ENCODE peak calls at places on chromosome 18, in ten cellular contexts. One of them, this sample, is unnamed.

GRCh38 chr18:2568129-2568528 is 3.2 kb downstream of the METTL4 start:
- DNase-seq in activated CD4-positive, alpha-beta T cell treated with anti-CD3 and anti-CD28 coated beads, Interleukin-2, amount 10 ng/mL, durations not matched to agents 7 days and 5 days: no peak
- DNase-seq in dorsolateral prefrontal cortex: no peak
- DNase-seq in fibroblast of pulmonary artery: no peak
- DNase-seq in epithelial cell of esophagus: no peak
- DNase-seq in cardiac fibroblast: no peak
- DNase-seq in NCI-H510A treated with DMSO at 0.1 percent for 48 hours: no peak
- DNase-seq in GF-D8: no peak
- DNase-seq in stimulated activated CD4-positive, alpha-beta T cell treated with anti-CD3 and anti-CD28 coated beads, TNF-alpha, amount 100 ng/mL, for 4 hours: no peak
- DNase-seq in EL: no peak
- DNase-seq in this sample: no peak

GRCh38 chr18:13611616-13612110 is 114.7 kb downstream of the FAM210A start:
- DNase-seq in activated CD4-positive, alpha-beta T cell treated with anti-CD3 and anti-CD28 coated beads, Interleukin-2, amount 10 ng/mL, durations not matched to agents 7 days and 5 days: peak; percentile 20
- DNase-seq in cardiac fibroblast: peak; percentile 73
- DNase-seq in epithelial cell of esophagus: peak; percentile 6
- DNase-seq in NCI-H510A treated with DMSO at 0.1 percent for 48 hours: no peak
- DNase-seq in GF-D8: peak; percentile 45
- DNase-seq in fibroblast of pulmonary artery: peak; percentile 63
- DNase-seq in dorsolateral prefrontal cortex: peak; percentile 77
- DNase-seq in EL: peak; percentile 30
- DNase-seq in stimulated activated CD4-positive, alpha-beta T cell treated with anti-CD3 and anti-CD28 coated beads, TNF-alpha, amount 100 ng/mL, for 4 hours: no peak
- DNase-seq in this sample: no peak

GRCh38 chr18:48388478-48388877 is 20.7 kb downstream of the ZBTB7C start:
- DNase-seq in stimulated activated CD4-positive, alpha-beta T cell treated with anti-CD3 and anti-CD28 coated beads, TNF-alpha, amount 100 ng/mL, for 4 hours: no peak
- DNase-seq in activated CD4-positive, alpha-beta T cell treated with anti-CD3 and anti-CD28 coated beads, Interleukin-2, amount 10 ng/mL, durations not matched to agents 7 days and 5 days: no peak
- DNase-seq in dorsolateral prefrontal cortex: no peak
- DNase-seq in GF-D8: no peak
- DNase-seq in NCI-H510A treated with DMSO at 0.1 percent for 48 hours: no peak
- DNase-seq in cardiac fibroblast: no peak
- DNase-seq in epithelial cell of esophagus: no peak
- DNase-seq in EL: no peak
- DNase-seq in fibroblast of pulmonary artery: no peak
- DNase-seq in this sample: no peak

GRCh38 chr18:23568739-23569138 is 17.6 kb downstream of the NPC1 start:
- DNase-seq in stimulated activated CD4-positive, alpha-beta T cell treated with anti-CD3 and anti-CD28 coated beads, TNF-alpha, amount 100 ng/mL, for 4 hours: no peak
- DNase-seq in NCI-H510A treated with DMSO at 0.1 percent for 48 hours: no peak
- DNase-seq in cardiac fibroblast: no peak
- DNase-seq in activated CD4-positive, alpha-beta T cell treated with anti-CD3 and anti-CD28 coated beads, Interleukin-2, amount 10 ng/mL, durations not matched to agents 7 days and 5 days: no peak
- DNase-seq in fibroblast of pulmonary artery: no peak
- DNase-seq in EL: no peak
- DNase-seq in epithelial cell of esophagus: peak; percentile 19
- DNase-seq in GF-D8: no peak
- DNase-seq in dorsolateral prefrontal cortex: no peak
- DNase-seq in this sample: no peak

GRCh38 chr18:37985126-37985525 is 419.5 kb upstream of the CELF4 start:
- DNase-seq in cardiac fibroblast: no peak
- DNase-seq in GF-D8: no peak
- DNase-seq in fibroblast of pulmonary artery: no peak
- DNase-seq in epithelial cell of esophagus: no peak
- DNase-seq in activated CD4-positive, alpha-beta T cell treated with anti-CD3 and anti-CD28 coated beads, Interleukin-2, amount 10 ng/mL, durations not matched to agents 7 days and 5 days: no peak
- DNase-seq in EL: no peak
- DNase-seq in dorsolateral prefrontal cortex: no peak
- DNase-seq in NCI-H510A treated with DMSO at 0.1 percent for 48 hours: no peak
- DNase-seq in stimulated activated CD4-positive, alpha-beta T cell treated with anti-CD3 and anti-CD28 coated beads, TNF-alpha, amount 100 ng/mL, for 4 hours: no peak
- DNase-seq in this sample: no peak

GRCh38 chr18:4450065-4450676 is 4.9 kb downstream of the DLGAP1 start:
- DNase-seq in GF-D8: no peak
- DNase-seq in NCI-H510A treated with DMSO at 0.1 percent for 48 hours: peak; percentile 15
- DNase-seq in epithelial cell of esophagus: no peak
- DNase-seq in activated CD4-positive, alpha-beta T cell treated with anti-CD3 and anti-CD28 coated beads, Interleukin-2, amount 10 ng/mL, durations not matched to agents 7 days and 5 days: no peak
- DNase-seq in stimulated activated CD4-positive, alpha-beta T cell treated with anti-CD3 and anti-CD28 coated beads, TNF-alpha, amount 100 ng/mL, for 4 hours: no peak
- DNase-seq in cardiac fibroblast: no peak
- DNase-seq in fibroblast of pulmonary artery: no peak
- DNase-seq in EL: no peak
- DNase-seq in dorsolateral prefrontal cortex: no peak
- DNase-seq in this sample: no peak

GRCh38 chr18:8816805-8817204 is 111.4 kb downstream of the MTCL1 start:
- DNase-seq in dorsolateral prefrontal cortex: no peak
- DNase-seq in fibroblast of pulmonary artery: peak; percentile 68
- DNase-seq in epithelial cell of esophagus: no peak
- DNase-seq in cardiac fibroblast: peak; percentile 82
- DNase-seq in stimulated activated CD4-positive, alpha-beta T cell treated with anti-CD3 and anti-CD28 coated beads, TNF-alpha, amount 100 ng/mL, for 4 hours: no peak
- DNase-seq in EL: peak; percentile 69
- DNase-seq in GF-D8: no peak
- DNase-seq in activated CD4-positive, alpha-beta T cell treated with anti-CD3 and anti-CD28 coated beads, Interleukin-2, amount 10 ng/mL, durations not matched to agents 7 days and 5 days: no peak
- DNase-seq in NCI-H510A treated with DMSO at 0.1 percent for 48 hours: no peak
- DNase-seq in this sample: no peak

GRCh38 chr18:6022840-6023239 is 127.5 kb upstream of the TMEM200C start:
- DNase-seq in stimulated activated CD4-positive, alpha-beta T cell treated with anti-CD3 and anti-CD28 coated beads, TNF-alpha, amount 100 ng/mL, for 4 hours: no peak
- DNase-seq in cardiac fibroblast: peak; percentile 60
- DNase-seq in epithelial cell of esophagus: no peak
- DNase-seq in GF-D8: no peak
- DNase-seq in dorsolateral prefrontal cortex: no peak
- DNase-seq in activated CD4-positive, alpha-beta T cell treated with anti-CD3 and anti-CD28 coated beads, Interleukin-2, amount 10 ng/mL, durations not matched to agents 7 days and 5 days: no peak
- DNase-seq in NCI-H510A treated with DMSO at 0.1 percent for 48 hours: no peak
- DNase-seq in EL: no peak
- DNase-seq in fibroblast of pulmonary artery: no peak
- DNase-seq in this sample: no peak

GRCh38 chr18:64207818-64208217 is 58.9 kb upstream of the LINC00305 start:
- DNase-seq in EL: no peak
- DNase-seq in fibroblast of pulmonary artery: no peak
- DNase-seq in activated CD4-positive, alpha-beta T cell treated with anti-CD3 and anti-CD28 coated beads, Interleukin-2, amount 10 ng/mL, durations not matched to agents 7 days and 5 days: no peak
- DNase-seq in dorsolateral prefrontal cortex: no peak
- DNase-seq in stimulated activated CD4-positive, alpha-beta T cell treated with anti-CD3 and anti-CD28 coated beads, TNF-alpha, amount 100 ng/mL, for 4 hours: no peak
- DNase-seq in GF-D8: no peak
- DNase-seq in NCI-H510A treated with DMSO at 0.1 percent for 48 hours: no peak
- DNase-seq in epithelial cell of esophagus: no peak
- DNase-seq in cardiac fibroblast: no peak
- DNase-seq in this sample: no peak

GRCh38 chr18:50862401-50862800 is 16.5 kb upstream of the ME2 start:
- DNase-seq in GF-D8: peak; percentile 78
- DNase-seq in stimulated activated CD4-positive, alpha-beta T cell treated with anti-CD3 and anti-CD28 coated beads, TNF-alpha, amount 100 ng/mL, for 4 hours: no peak
- DNase-seq in fibroblast of pulmonary artery: no peak
- DNase-seq in EL: no peak
- DNase-seq in NCI-H510A treated with DMSO at 0.1 percent for 48 hours: no peak
- DNase-seq in dorsolateral prefrontal cortex: no peak
- DNase-seq in cardiac fibroblast: no peak
- DNase-seq in activated CD4-positive, alpha-beta T cell treated with anti-CD3 and anti-CD28 coated beads, Interleukin-2, amount 10 ng/mL, durations not matched to agents 7 days and 5 days: no peak
- DNase-seq in epithelial cell of esophagus: no peak
- DNase-seq in this sample: no peak

GRCh38 chr18:70469916-70470315 is 181.1 kb downstream of the SOCS6 start:
- DNase-seq in activated CD4-positive, alpha-beta T cell treated with anti-CD3 and anti-CD28 coated beads, Interleukin-2, amount 10 ng/mL, durations not matched to agents 7 days and 5 days: no peak
- DNase-seq in fibroblast of pulmonary artery: peak; percentile 63
- DNase-seq in NCI-H510A treated with DMSO at 0.1 percent for 48 hours: no peak
- DNase-seq in stimulated activated CD4-positive, alpha-beta T cell treated with anti-CD3 and anti-CD28 coated beads, TNF-alpha, amount 100 ng/mL, for 4 hours: no peak
- DNase-seq in EL: no peak
- DNase-seq in cardiac fibroblast: peak; percentile 60
- DNase-seq in dorsolateral prefrontal cortex: no peak
- DNase-seq in GF-D8: no peak
- DNase-seq in epithelial cell of esophagus: no peak
- DNase-seq in this sample: no peak

GRCh38 chr18:24033644-24034412 is 19.3 kb downstream of the TTC39C start:
- DNase-seq in NCI-H510A treated with DMSO at 0.1 percent for 48 hours: no peak
- DNase-seq in epithelial cell of esophagus: no peak
- DNase-seq in stimulated activated CD4-positive, alpha-beta T cell treated with anti-CD3 and anti-CD28 coated beads, TNF-alpha, amount 100 ng/mL, for 4 hours: no peak
- DNase-seq in EL: no peak
- DNase-seq in GF-D8: no peak
- DNase-seq in dorsolateral prefrontal cortex: no peak
- DNase-seq in cardiac fibroblast: no peak
- DNase-seq in fibroblast of pulmonary artery: no peak
- DNase-seq in activated CD4-positive, alpha-beta T cell treated with anti-CD3 and anti-CD28 coated beads, Interleukin-2, amount 10 ng/mL, durations not matched to agents 7 days and 5 days: no peak
- DNase-seq in this sample: no peak

GRCh38 chr18:7657050-7657449 is 89.9 kb downstream of the PTPRM start:
- DNase-seq in stimulated activated CD4-positive, alpha-beta T cell treated with anti-CD3 and anti-CD28 coated beads, TNF-alpha, amount 100 ng/mL, for 4 hours: no peak
- DNase-seq in dorsolateral prefrontal cortex: no peak
- DNase-seq in GF-D8: no peak
- DNase-seq in fibroblast of pulmonary artery: no peak
- DNase-seq in activated CD4-positive, alpha-beta T cell treated with anti-CD3 and anti-CD28 coated beads, Interleukin-2, amount 10 ng/mL, durations not matched to agents 7 days and 5 days: no peak
- DNase-seq in NCI-H510A treated with DMSO at 0.1 percent for 48 hours: no peak
- DNase-seq in cardiac fibroblast: no peak
- DNase-seq in epithelial cell of esophagus: no peak
- DNase-seq in EL: no peak
- DNase-seq in this sample: no peak

GRCh38 chr18:54776282-54776977 is 51.8 kb upstream of the RAB27B start:
- DNase-seq in NCI-H510A treated with DMSO at 0.1 percent for 48 hours: no peak
- DNase-seq in cardiac fibroblast: peak; percentile 97
- DNase-seq in activated CD4-positive, alpha-beta T cell treated with anti-CD3 and anti-CD28 coated beads, Interleukin-2, amount 10 ng/mL, durations not matched to agents 7 days and 5 days: no peak
- DNase-seq in EL: peak; percentile 98
- DNase-seq in GF-D8: no peak
- DNase-seq in epithelial cell of esophagus: peak; percentile 99
- DNase-seq in stimulated activated CD4-positive, alpha-beta T cell treated with anti-CD3 and anti-CD28 coated beads, TNF-alpha, amount 100 ng/mL, for 4 hours: no peak
- DNase-seq in dorsolateral prefrontal cortex: no peak
- DNase-seq in fibroblast of pulmonary artery: peak; percentile 99
- DNase-seq in this sample: no peak

GRCh38 chr18:10770264-10770663 is 244.4 kb downstream of the NAPG start:
- DNase-seq in fibroblast of pulmonary artery: no peak
- DNase-seq in stimulated activated CD4-positive, alpha-beta T cell treated with anti-CD3 and anti-CD28 coated beads, TNF-alpha, amount 100 ng/mL, for 4 hours: no peak
- DNase-seq in EL: no peak
- DNase-seq in activated CD4-positive, alpha-beta T cell treated with anti-CD3 and anti-CD28 coated beads, Interleukin-2, amount 10 ng/mL, durations not matched to agents 7 days and 5 days: no peak
- DNase-seq in cardiac fibroblast: no peak
- DNase-seq in dorsolateral prefrontal cortex: no peak
- DNase-seq in epithelial cell of esophagus: no peak
- DNase-seq in NCI-H510A treated with DMSO at 0.1 percent for 48 hours: no peak
- DNase-seq in GF-D8: no peak
- DNase-seq in this sample: no peak

GRCh38 chr18:54386043-54386442 is 28.3 kb downstream of the C18orf54 start:
- DNase-seq in stimulated activated CD4-positive, alpha-beta T cell treated with anti-CD3 and anti-CD28 coated beads, TNF-alpha, amount 100 ng/mL, for 4 hours: no peak
- DNase-seq in fibroblast of pulmonary artery: no peak
- DNase-seq in activated CD4-positive, alpha-beta T cell treated with anti-CD3 and anti-CD28 coated beads, Interleukin-2, amount 10 ng/mL, durations not matched to agents 7 days and 5 days: no peak
- DNase-seq in NCI-H510A treated with DMSO at 0.1 percent for 48 hours: no peak
- DNase-seq in dorsolateral prefrontal cortex: no peak
- DNase-seq in cardiac fibroblast: no peak
- DNase-seq in EL: no peak
- DNase-seq in GF-D8: no peak
- DNase-seq in epithelial cell of esophagus: no peak
- DNase-seq in this sample: no peak

GRCh38 chr18:74733592-74733991 is 135.9 kb downstream of the ZNF407 start:
- DNase-seq in fibroblast of pulmonary artery: no peak
- DNase-seq in GF-D8: no peak
- DNase-seq in NCI-H510A treated with DMSO at 0.1 percent for 48 hours: peak; percentile 81
- DNase-seq in activated CD4-positive, alpha-beta T cell treated with anti-CD3 and anti-CD28 coated beads, Interleukin-2, amount 10 ng/mL, durations not matched to agents 7 days and 5 days: no peak
- DNase-seq in cardiac fibroblast: no peak
- DNase-seq in EL: no peak
- DNase-seq in stimulated activated CD4-positive, alpha-beta T cell treated with anti-CD3 and anti-CD28 coated beads, TNF-alpha, amount 100 ng/mL, for 4 hours: no peak
- DNase-seq in epithelial cell of esophagus: no peak
- DNase-seq in dorsolateral prefrontal cortex: no peak
- DNase-seq in this sample: no peak

GRCh38 chr18:48889981-48890735 is 60.6 kb downstream of the SMAD7 start:
- DNase-seq in NCI-H510A treated with DMSO at 0.1 percent for 48 hours: no peak
- DNase-seq in stimulated activated CD4-positive, alpha-beta T cell treated with anti-CD3 and anti-CD28 coated beads, TNF-alpha, amount 100 ng/mL, for 4 hours: no peak
- DNase-seq in EL: no peak
- DNase-seq in cardiac fibroblast: no peak
- DNase-seq in fibroblast of pulmonary artery: no peak
- DNase-seq in GF-D8: no peak
- DNase-seq in epithelial cell of esophagus: no peak
- DNase-seq in activated CD4-positive, alpha-beta T cell treated with anti-CD3 and anti-CD28 coated beads, Interleukin-2, amount 10 ng/mL, durations not matched to agents 7 days and 5 days: no peak
- DNase-seq in dorsolateral prefrontal cortex: peak; percentile 35
- DNase-seq in this sample: no peak

GRCh38 chr18:25830787-25831186 is 259.6 kb downstream of the SS18 start:
- DNase-seq in NCI-H510A treated with DMSO at 0.1 percent for 48 hours: no peak
- DNase-seq in stimulated activated CD4-positive, alpha-beta T cell treated with anti-CD3 and anti-CD28 coated beads, TNF-alpha, amount 100 ng/mL, for 4 hours: no peak
- DNase-seq in GF-D8: no peak
- DNase-seq in epithelial cell of esophagus: no peak
- DNase-seq in cardiac fibroblast: peak; percentile 77
- DNase-seq in fibroblast of pulmonary artery: peak; percentile 74
- DNase-seq in EL: peak; percentile 89
- DNase-seq in activated CD4-positive, alpha-beta T cell treated with anti-CD3 and anti-CD28 coated beads, Interleukin-2, amount 10 ng/mL, durations not matched to agents 7 days and 5 days: no peak
- DNase-seq in dorsolateral prefrontal cortex: no peak
- DNase-seq in this sample: no peak

GRCh38 chr18:12274793-12275192 is 20.6 kb downstream of the CIDEA start:
- DNase-seq in cardiac fibroblast: no peak
- DNase-seq in epithelial cell of esophagus: no peak
- DNase-seq in dorsolateral prefrontal cortex: no peak
- DNase-seq in EL: no peak
- DNase-seq in NCI-H510A treated with DMSO at 0.1 percent for 48 hours: no peak
- DNase-seq in activated CD4-positive, alpha-beta T cell treated with anti-CD3 and anti-CD28 coated beads, Interleukin-2, amount 10 ng/mL, durations not matched to agents 7 days and 5 days: no peak
- DNase-seq in GF-D8: no peak
- DNase-seq in stimulated activated CD4-positive, alpha-beta T cell treated with anti-CD3 and anti-CD28 coated beads, TNF-alpha, amount 100 ng/mL, for 4 hours: no peak
- DNase-seq in fibroblast of pulmonary artery: no peak
- DNase-seq in this sample: no peak

GRCh38 chr18:11752116-11752911 is 63.2 kb downstream of the GNAL start:
- DNase-seq in NCI-H510A treated with DMSO at 0.1 percent for 48 hours: peak; percentile 25
- DNase-seq in stimulated activated CD4-positive, alpha-beta T cell treated with anti-CD3 and anti-CD28 coated beads, TNF-alpha, amount 100 ng/mL, for 4 hours: no peak
- DNase-seq in dorsolateral prefrontal cortex: no peak
- DNase-seq in fibroblast of pulmonary artery: peak; percentile 33
- DNase-seq in cardiac fibroblast: peak; percentile 20
- DNase-seq in GF-D8: no peak
- DNase-seq in epithelial cell of esophagus: peak; percentile 27
- DNase-seq in activated CD4-positive, alpha-beta T cell treated with anti-CD3 and anti-CD28 coated beads, Interleukin-2, amount 10 ng/mL, durations not matched to agents 7 days and 5 days: no peak
- DNase-seq in EL: peak; percentile 17
- DNase-seq in this sample: no peak

GRCh38 chr18:69935319-69936190 is 12.1 kb downstream of the CD226 start:
- DNase-seq in GF-D8: no peak
- DNase-seq in cardiac fibroblast: no peak
- DNase-seq in activated CD4-positive, alpha-beta T cell treated with anti-CD3 and anti-CD28 coated beads, Interleukin-2, amount 10 ng/mL, durations not matched to agents 7 days and 5 days: peak; percentile 88
- DNase-seq in EL: no peak
- DNase-seq in epithelial cell of esophagus: peak; percentile 49
- DNase-seq in dorsolateral prefrontal cortex: no peak
- DNase-seq in fibroblast of pulmonary artery: no peak
- DNase-seq in stimulated activated CD4-positive, alpha-beta T cell treated with anti-CD3 and anti-CD28 coated beads, TNF-alpha, amount 100 ng/mL, for 4 hours: peak; percentile 74
- DNase-seq in NCI-H510A treated with DMSO at 0.1 percent for 48 hours: no peak
- DNase-seq in this sample: no peak

GRCh38 chr18:8627107-8627472 is 17.9 kb downstream of the RAB12 start:
- DNase-seq in cardiac fibroblast: no peak
- DNase-seq in activated CD4-positive, alpha-beta T cell treated with anti-CD3 and anti-CD28 coated beads, Interleukin-2, amount 10 ng/mL, durations not matched to agents 7 days and 5 days: no peak
- DNase-seq in NCI-H510A treated with DMSO at 0.1 percent for 48 hours: no peak
- DNase-seq in GF-D8: no peak
- DNase-seq in dorsolateral prefrontal cortex: peak; percentile 74
- DNase-seq in EL: no peak
- DNase-seq in fibroblast of pulmonary artery: no peak
- DNase-seq in stimulated activated CD4-positive, alpha-beta T cell treated with anti-CD3 and anti-CD28 coated beads, TNF-alpha, amount 100 ng/mL, for 4 hours: no peak
- DNase-seq in epithelial cell of esophagus: peak; percentile 11
- DNase-seq in this sample: no peak

GRCh38 chr18:33264566-33264965 is 176.0 kb downstream of the CCDC178 start:
- DNase-seq in stimulated activated CD4-positive, alpha-beta T cell treated with anti-CD3 and anti-CD28 coated beads, TNF-alpha, amount 100 ng/mL, for 4 hours: no peak
- DNase-seq in EL: no peak
- DNase-seq in NCI-H510A treated with DMSO at 0.1 percent for 48 hours: no peak
- DNase-seq in activated CD4-positive, alpha-beta T cell treated with anti-CD3 and anti-CD28 coated beads, Interleukin-2, amount 10 ng/mL, durations not matched to agents 7 days and 5 days: no peak
- DNase-seq in GF-D8: no peak
- DNase-seq in dorsolateral prefrontal cortex: no peak
- DNase-seq in fibroblast of pulmonary artery: no peak
- DNase-seq in cardiac fibroblast: no peak
- DNase-seq in epithelial cell of esophagus: peak; percentile 2
- DNase-seq in this sample: no peak